ENCODE peak calls at places on chromosomes 11 and 22, in seven cellular contexts. I is foreskin fibroblast; Z is stimulated activated CD4-positive, alpha-beta T cell treated with anti-CD3 and anti-CD28 coated beads, Interleukin-2, amount 100 ng/mL, for 48 hours; F is CD8-positive, alpha-beta T cell; Y is T47D; U is astrocyte of the spinal cord; Q is activated naive CD8-positive, alpha-beta T cell treated with anti-CD3 and anti-CD28 coated beads, Interleukin-2, amount 50 U/mL, for 16 hours. V is an unnamed sample.

GRCh38 chr11:73267921-73268540 is 4.1 kb upstream of the P2RY6 start:
- DNase-seq in Q (no peak), I (no peak), Z (no peak), F (no peak), U (no peak), Y (no peak), V (no peak)

GRCh38 chr11:22699388-22699787 is 33.0 kb downstream of the GAS2 start:
- DNase-seq in I (no peak), Z (no peak), Y (no peak), F (no peak), U (no peak), Q (no peak), V (no peak)

GRCh38 chr11:131928992-131929391 is 558.6 kb downstream of the NTM start:
- DNase-seq in F (no peak), Y (no peak), I (no peak), Q (no peak), Z (no peak), U (no peak), V (no peak)

GRCh38 chr11:60129853-60130252 is 41.4 kb downstream of the MS4A2 start:
- DNase-seq in Y (no peak), F (no peak), U (no peak), Q (no peak), I (no peak), Z (no peak), V (no peak)

GRCh38 chr22:24435861-24436351 is 8.5 kb downstream of the ADORA2A start:
- DNase-seq in I (peak), F (no peak), Z (no peak), U (peak), Q (no peak), Y (no peak), V (no peak)

GRCh38 chr11:96012086-96012824 is 88.3 kb upstream of the MTMR2 start:
- DNase-seq in Z (no peak), Y (no peak), U (peak), F (peak), Q (no peak), I (peak), V (peak)

GRCh38 chr22:22955866-22956535 is 68.4 kb downstream of the IGLL5 start:
- DNase-seq in Q (peak), Y (peak), U (peak), F (peak), Z (peak), I (peak), V (peak)

GRCh38 chr11:45227836-45228235 is 58.3 kb downstream of the SYT13 start:
- DNase-seq in Y (no peak), Q (no peak), Z (no peak), U (no peak), F (no peak), I (no peak), V (no peak)

GRCh38 chr11:134270250-134270714 is 5.9 kb upstream of the GLB1L3 start:
- DNase-seq in Y (peak), U (no peak), F (no peak), Z (no peak), Q (no peak), I (no peak), V (no peak)

GRCh38 chr11:124108158-124108557 is 7.1 kb upstream of the VWA5A start:
- DNase-seq in Y (no peak), Q (no peak), F (no peak), I (no peak), Z (no peak), U (peak), V (peak)

GRCh38 chr22:49958462-49958921 is 2.1 kb upstream of the PIM3 start:
- DNase-seq in Z (no peak), Y (no peak), Q (no peak), F (no peak), U (no peak), I (no peak), V (no peak)

GRCh38 chr22:30481711-30482110 is 9.9 kb upstream of the SEC14L3 start:
- DNase-seq in F (no peak), Y (no peak), I (peak), U (no peak), Z (no peak), Q (no peak), V (no peak)

GRCh38 chr11:34169664-34170063 is 64.2 kb downstream of the NAT10 start:
- DNase-seq in Y (no peak), Z (no peak), F (no peak), U (no peak), I (no peak), Q (no peak), V (no peak)

GRCh38 chr11:68825603-68826002 is 16.1 kb downstream of the CPT1A start:
- DNase-seq in U (no peak), I (no peak), Y (no peak), F (no peak), Q (no peak), Z (no peak), V (peak)

GRCh38 chr11:66068154-66068821 is 1.8 kb upstream of the PACS1 start:
- DNase-seq in I (peak), F (peak), Q (peak), Y (no peak), U (peak), Z (peak), V (peak)